ENCODE peak calls at places on chromosome 9, in four cellular contexts. One of them, this sample, is unnamed.

GRCh38 chr9:112786834-112787520 is 36.4 kb downstream of the SNX30 start:
- DNase-seq in GM23248: no peak
- DNase-seq in GM23338: no peak
- DNase-seq in GM12878: no peak
- DNase-seq in this sample: no peak

GRCh38 chr9:16266648-16267276 is 603.7 kb downstream of the BNC2 start:
- DNase-seq in GM12878: no peak
- DNase-seq in GM23338: peak; percentile 76
- DNase-seq in GM23248: no peak
- DNase-seq in this sample: no peak

GRCh38 chr9:131640438-131641181 is 95.3 kb downstream of the PRRT1B start:
- DNase-seq in GM23338: no peak
- DNase-seq in GM12878: no peak
- DNase-seq in GM23248: peak; percentile 76
- DNase-seq in this sample: peak; percentile 52

GRCh38 chr9:5949103-5949699 is 58.5 kb downstream of the MLANA start:
- DNase-seq in GM23248: peak; percentile 43
- DNase-seq in GM23338: no peak
- DNase-seq in GM12878: peak; percentile 15
- DNase-seq in this sample: peak; percentile 7

GRCh38 chr9:81490605-81491331 is 198.6 kb downstream of the TLE1 start:
- DNase-seq in GM12878: no peak
- DNase-seq in GM23338: no peak
- DNase-seq in GM23248: peak; percentile 55
- DNase-seq in this sample: peak; percentile 96

GRCh38 chr9:347667-348292 is 133.1 kb downstream of the DOCK8 start:
- DNase-seq in GM23338: peak; percentile 58
- DNase-seq in GM23248: peak; percentile 55
- DNase-seq in GM12878: no peak
- DNase-seq in this sample: peak; percentile 17

GRCh38 chr9:108783318-108784127 is 72.3 kb downstream of the ACTL7B start:
- DNase-seq in GM23338: no peak
- DNase-seq in GM12878: no peak
- DNase-seq in GM23248: no peak
- DNase-seq in this sample: no peak

GRCh38 chr9:19408316-19408692 is 505 bp upstream of the ACER2 start:
- DNase-seq in GM23338: peak; percentile 37
- DNase-seq in GM23248: no peak
- DNase-seq in GM12878: no peak
- DNase-seq in this sample: no peak

GRCh38 chr9:114894801-114895433 is 35.5 kb downstream of the TNFSF8 start:
- DNase-seq in GM23338: peak; percentile 62
- DNase-seq in GM23248: peak; percentile 97
- DNase-seq in GM12878: no peak
- DNase-seq in this sample: peak; percentile 97

DNA sequence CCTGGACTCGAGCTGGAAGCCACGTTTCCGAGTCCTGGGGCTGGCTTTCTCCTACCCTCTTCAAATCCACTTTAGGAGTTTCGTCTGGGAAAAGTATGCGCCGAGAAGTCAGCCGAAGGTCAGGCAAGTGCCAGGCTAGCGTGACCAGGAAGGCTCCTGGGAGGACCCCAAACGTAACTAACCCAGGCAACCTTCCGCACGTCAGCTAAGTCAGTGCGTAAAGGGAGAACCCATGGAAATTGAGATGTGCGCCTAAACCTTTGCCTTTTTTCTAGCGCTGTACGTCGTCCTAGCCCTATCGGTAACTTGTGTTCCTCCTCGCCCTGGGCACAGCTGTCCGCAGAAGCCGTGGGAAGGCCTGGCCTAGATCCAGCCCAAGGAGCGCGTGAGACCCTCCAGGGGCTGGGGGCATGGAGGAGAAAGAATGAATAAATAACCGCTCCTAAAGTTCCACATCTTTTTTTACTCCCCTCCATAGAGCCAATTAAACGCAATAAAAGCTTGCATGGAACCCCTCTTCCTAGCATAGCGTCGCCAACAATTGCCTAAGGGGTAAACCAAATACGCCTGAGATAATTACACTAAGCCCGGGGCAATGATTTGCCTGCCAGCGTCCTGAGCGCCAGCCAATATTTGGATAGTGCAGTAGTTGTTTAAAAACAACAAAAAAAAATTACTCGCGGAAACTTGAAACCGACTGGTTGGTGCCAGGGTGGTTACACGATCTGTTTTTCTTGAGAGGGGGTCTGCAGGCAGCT is 4.0 kb upstream of the FOXB2 start:
- DNase-seq in GM12878: no peak
- DNase-seq in GM23248: no peak
- DNase-seq in GM23338: peak; percentile 57
- DNase-seq in this sample: no peak
- TF ChIP-seq EZH2 in GM12878: no peak
- TF ChIP-seq EZH2 in GM23248: peak; percentile 60
- TF ChIP-seq EZH2 in GM23338: peak; percentile 83
- TF ChIP-seq EZH2 in this sample: no peak

GRCh38 chr9:77392328-77392727 is 215.0 kb downstream of the VPS13A start:
- DNase-seq in GM12878: no peak
- DNase-seq in GM23338: no peak
- DNase-seq in GM23248: no peak
- DNase-seq in this sample: no peak
- H3K4me3 ChIP-seq in GM12878: no peak overlapping the region
- H3K4me3 ChIP-seq in GM23338: no peak overlapping the region
- H3K4me3 ChIP-seq in GM23248: no peak overlapping the region
- H3K4me3 ChIP-seq in this sample: no peak overlapping the region

GRCh38 chr9:96209407-96210031 is 92.5 kb downstream of the HSD17B3 start:
- DNase-seq in GM23338: no peak
- DNase-seq in GM23248: peak; percentile 96
- DNase-seq in GM12878: no peak
- DNase-seq in this sample: peak; percentile 42

GRCh38 chr9:96204853-96205252 is 97.1 kb downstream of the HSD17B3 start:
- DNase-seq in GM12878: no peak
- DNase-seq in GM23248: no peak
- DNase-seq in GM23338: no peak
- DNase-seq in this sample: no peak

GRCh38 chr9:96202971-96203780 is 98.8 kb downstream of the HSD17B3 start:
- DNase-seq in GM23338: no peak
- DNase-seq in GM23248: no peak
- DNase-seq in GM12878: no peak
- DNase-seq in this sample: no peak

GRCh38 chr9:96203867-96204412 is 98.0 kb downstream of the HSD17B3 start:
- DNase-seq in GM23248: no peak
- DNase-seq in GM23338: no peak
- DNase-seq in GM12878: no peak
- DNase-seq in this sample: peak; percentile 28

DNA sequence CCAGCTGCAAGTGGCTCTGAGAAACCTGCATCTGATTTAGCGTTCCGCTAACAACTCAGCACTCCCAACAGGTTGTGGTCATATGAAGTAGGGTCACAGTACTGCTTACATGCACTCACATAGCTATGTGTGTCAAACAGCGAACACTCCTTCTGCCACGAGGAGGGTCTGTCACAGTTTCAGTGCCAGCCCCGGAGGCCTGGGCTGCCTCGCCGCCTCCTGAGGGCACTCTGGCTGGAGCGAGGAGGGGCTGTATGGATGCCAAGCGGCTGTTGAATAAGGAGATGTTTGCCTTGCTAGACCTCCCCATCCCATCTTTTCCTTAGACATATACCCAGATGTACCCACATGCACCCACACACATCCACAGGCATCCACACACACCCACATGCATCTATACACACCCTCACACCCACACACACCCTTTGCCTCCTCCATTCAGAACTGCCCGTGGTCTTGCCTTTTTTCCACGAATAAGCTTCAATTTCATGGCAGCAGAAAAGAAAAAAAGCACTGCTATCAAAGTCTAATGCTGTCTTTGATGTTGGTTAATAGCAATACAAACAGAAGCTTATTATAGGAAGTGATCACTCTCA is 95.7 kb downstream of the HSD17B3 start:
- DNase-seq in GM23338: no peak
- DNase-seq in GM23248: no peak
- DNase-seq in GM12878: no peak
- DNase-seq in this sample: no peak
- H3K27me3 ChIP-seq in GM23338: no peaks in the 10 kb centered on the region
- H3K27me3 ChIP-seq in GM23248: peaks cover 28% of the 10 kb centered on the region
- H3K27me3 ChIP-seq in GM12878: peaks cover 2% of the 10 kb centered on the region
- H3K27me3 ChIP-seq in this sample: peaks cover 9% of the 10 kb centered on the region

DNA sequence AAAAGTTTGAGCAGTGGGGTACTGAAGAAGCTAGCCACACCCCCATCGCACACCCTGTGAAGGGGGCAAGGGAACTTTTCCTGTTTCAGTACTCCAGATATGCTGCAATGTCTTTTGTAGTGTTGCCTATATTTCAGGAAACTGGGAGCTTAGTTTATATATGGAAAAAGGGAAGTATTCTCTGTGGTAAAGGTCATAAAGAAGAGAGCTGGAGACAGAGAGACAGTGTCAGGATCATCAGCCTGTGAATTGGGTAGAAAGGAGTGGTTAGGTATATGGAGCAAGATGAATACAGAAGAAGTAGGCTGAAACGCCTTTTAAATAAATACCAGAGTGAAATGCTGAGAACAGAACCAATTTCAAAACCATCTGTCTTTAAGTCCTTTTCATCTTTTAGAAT is 82.2 kb upstream of the C9orf72 start:
- DNase-seq in GM23338: no peak
- DNase-seq in GM23248: no peak
- DNase-seq in GM12878: no peak
- DNase-seq in this sample: no peak
- TF ChIP-seq EZH2 in GM23338: no peak
- TF ChIP-seq EZH2 in GM23248: no peak
- TF ChIP-seq EZH2 in GM12878: no peak
- TF ChIP-seq EZH2 in this sample: no peak

GRCh38 chr9:18077941-18078678 is 395.8 kb upstream of the ADAMTSL1 start:
- DNase-seq in GM23248: no peak
- DNase-seq in GM23338: no peak
- DNase-seq in GM12878: no peak
- DNase-seq in this sample: no peak

GRCh38 chr9:18072967-18073366 is 401.0 kb upstream of the ADAMTSL1 start:
- DNase-seq in GM12878: no peak
- DNase-seq in GM23248: no peak
- DNase-seq in GM23338: no peak
- DNase-seq in this sample: no peak

GRCh38 chr9:18071651-18072060 is 402.3 kb upstream of the ADAMTSL1 start:
- DNase-seq in GM12878: no peak
- DNase-seq in GM23248: peak; percentile 38
- DNase-seq in GM23338: no peak
- DNase-seq in this sample: peak; percentile 12

DNA sequence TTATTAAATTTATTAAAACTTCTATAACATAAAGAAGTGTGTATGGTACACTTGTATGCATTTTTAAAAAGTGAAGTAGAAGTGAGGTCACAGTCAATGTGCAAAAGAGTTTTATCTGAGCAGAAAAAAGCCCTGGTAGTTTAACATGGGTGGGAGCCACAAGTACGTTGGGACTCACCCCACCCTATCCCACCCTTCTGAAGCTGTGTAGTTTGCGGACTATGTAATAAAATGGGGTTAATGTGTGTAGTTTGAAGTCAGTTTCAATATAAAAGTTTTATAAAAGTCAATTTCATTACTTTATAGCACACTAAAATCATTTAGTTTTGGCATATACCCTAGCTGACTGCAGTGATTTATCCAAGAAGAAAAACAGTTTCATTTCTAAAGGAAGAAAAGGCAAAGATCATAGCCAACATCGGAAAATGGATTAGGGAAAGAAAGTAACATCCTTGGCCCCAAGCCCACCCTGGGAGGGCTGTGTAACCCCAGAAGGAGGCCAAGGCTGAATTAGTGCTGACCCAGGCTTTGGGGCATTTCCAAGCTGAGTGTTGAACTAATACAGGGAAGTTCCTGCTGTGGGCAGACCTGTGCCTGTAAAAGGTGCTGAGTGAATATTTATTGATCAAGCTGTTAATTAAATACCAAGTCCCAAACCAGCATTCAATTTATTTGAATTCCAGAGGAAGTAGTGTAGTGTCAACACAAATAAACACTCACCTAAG is 398.5 kb upstream of the ADAMTSL1 start:
- DNase-seq in GM23248: no peak
- DNase-seq in GM23338: no peak
- DNase-seq in GM12878: no peak
- DNase-seq in this sample: no peak
- H3K4me3 ChIP-seq in GM23248: no peak overlapping the region
- H3K4me3 ChIP-seq in GM23338: no peak overlapping the region
- H3K4me3 ChIP-seq in GM12878: no peak overlapping the region
- H3K4me3 ChIP-seq in this sample: no peak overlapping the region

GRCh38 chr9:35856882-35857281 is 13.3 kb downstream of the OR13J1 start:
- DNase-seq in GM23338: no peak
- DNase-seq in GM23248: no peak
- DNase-seq in GM12878: no peak
- DNase-seq in this sample: no peak

GRCh38 chr9:35858428-35858827 is 11.8 kb downstream of the OR13J1 start:
- DNase-seq in GM23248: no peak
- DNase-seq in GM23338: no peak
- DNase-seq in GM12878: no peak
- DNase-seq in this sample: no peak

GRCh38 chr9:35852876-35853865 is 17.0 kb downstream of the OR13J1 start:
- DNase-seq in GM23338: no peak
- DNase-seq in GM12878: no peak
- DNase-seq in GM23248: no peak
- DNase-seq in this sample: no peak

GRCh38 chr9:35859310-35859994 is 10.7 kb downstream of the OR13J1 start:
- DNase-seq in GM23248: peak; percentile 67
- DNase-seq in GM12878: no peak
- DNase-seq in GM23338: no peak
- DNase-seq in this sample: no peak

DNA sequence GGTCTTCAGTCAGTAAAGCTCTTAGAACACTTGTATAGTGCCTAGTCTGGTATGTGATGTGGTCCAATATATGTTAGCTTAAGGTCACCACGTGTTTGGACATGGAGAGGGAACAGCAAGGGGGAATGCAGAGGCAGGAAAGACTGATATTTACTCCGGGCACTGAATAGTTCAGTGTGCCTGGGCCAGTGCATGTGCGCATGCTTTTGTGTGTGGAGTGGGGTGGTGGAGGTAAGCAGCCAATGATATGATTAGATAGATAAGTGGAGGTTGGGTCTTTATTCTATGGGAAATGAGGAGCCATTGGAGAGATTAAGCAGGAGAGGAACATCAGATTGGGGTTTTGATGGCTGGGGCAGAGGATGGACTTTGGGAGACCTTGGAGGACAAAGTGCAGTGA is 14.0 kb downstream of the OR13J1 start:
- DNase-seq in GM12878: no peak
- DNase-seq in GM23248: no peak
- DNase-seq in GM23338: no peak
- DNase-seq in this sample: no peak
- H3K27me3 ChIP-seq in GM12878: no peaks in the 10 kb centered on the region
- H3K27me3 ChIP-seq in GM23248: peaks cover under 1% of the 10 kb centered on the region
- H3K27me3 ChIP-seq in GM23338: no peaks in the 10 kb centered on the region
- H3K27me3 ChIP-seq in this sample: peaks cover 8% of the 10 kb centered on the region